ENCODE peak calls at places on chromosomes 11 and 22, in five cellular contexts. One of them, this sample, is unnamed.

GRCh38 chr11:19372381-19372780 is 131.6 kb upstream of the E2F8 start:
- DNase-seq in IMR-90: no peak
- DNase-seq in mesendoderm: no peak
- DNase-seq in H9: no peak
- DNase-seq in neuronal stem cell: no peak
- DNase-seq in this sample: no peak

GRCh38 chr22:25172153-25172552 is 27.5 kb upstream of the CRYBB3 start:
- DNase-seq in IMR-90: no peak
- DNase-seq in mesendoderm: peak; percentile 24
- DNase-seq in H9: no peak
- DNase-seq in neuronal stem cell: no peak
- DNase-seq in this sample: no peak

GRCh38 chr11:92152245-92152644 is 72.4 kb upstream of the FAT3 start:
- DNase-seq in IMR-90: no peak
- DNase-seq in mesendoderm: peak; percentile 73
- DNase-seq in H9: peak; percentile 73
- DNase-seq in neuronal stem cell: no peak
- DNase-seq in this sample: no peak

GRCh38 chr11:62443390-62444201 is 24.8 kb downstream of the SCGB1A1 start:
- DNase-seq in IMR-90: no peak
- DNase-seq in mesendoderm: no peak
- DNase-seq in H9: no peak
- DNase-seq in neuronal stem cell: no peak
- DNase-seq in this sample: no peak

GRCh38 chr11:41039592-41039991 is 419.9 kb downstream of the LRRC4C start:
- DNase-seq in IMR-90: no peak
- DNase-seq in mesendoderm: no peak
- DNase-seq in H9: no peak
- DNase-seq in neuronal stem cell: no peak
- DNase-seq in this sample: no peak

GRCh38 chr11:86099727-86100320 is 30.9 kb upstream of the PICALM start:
- DNase-seq in IMR-90: peak; percentile 71
- DNase-seq in mesendoderm: no peak
- DNase-seq in H9: no peak
- DNase-seq in neuronal stem cell: no peak
- DNase-seq in this sample: no peak

GRCh38 chr11:13324709-13325108 is 47.1 kb downstream of the BMAL1 start:
- DNase-seq in IMR-90: no peak
- DNase-seq in mesendoderm: no peak
- DNase-seq in H9: no peak
- DNase-seq in neuronal stem cell: no peak
- DNase-seq in this sample: no peak

GRCh38 chr11:120183701-120184141 is 27.1 kb upstream of the OAF start:
- DNase-seq in IMR-90: no peak
- DNase-seq in mesendoderm: no peak
- DNase-seq in H9: no peak
- DNase-seq in neuronal stem cell: no peak
- DNase-seq in this sample: no peak

GRCh38 chr22:49619301-49619700 is 208.4 kb downstream of the BRD1 start:
- DNase-seq in IMR-90: no peak
- DNase-seq in mesendoderm: no peak
- DNase-seq in H9: no peak
- DNase-seq in neuronal stem cell: no peak
- DNase-seq in this sample: no peak

GRCh38 chr22:46110215-46110614 is 40.1 kb upstream of the PPARA start:
- DNase-seq in IMR-90: peak; percentile 34
- DNase-seq in mesendoderm: peak; percentile 58
- DNase-seq in H9: peak; percentile 57
- DNase-seq in neuronal stem cell: no peak
- DNase-seq in this sample: peak; percentile 19

GRCh38 chr22:36232715-36233401 is 6.5 kb downstream of the APOL2 start:
- DNase-seq in IMR-90: no peak
- DNase-seq in mesendoderm: no peak
- DNase-seq in H9: no peak
- DNase-seq in neuronal stem cell: no peak
- DNase-seq in this sample: no peak

GRCh38 chr22:30668306-30668655 is 606 bp upstream of the DUSP18 start:
- DNase-seq in IMR-90: no peak
- DNase-seq in mesendoderm: no peak
- DNase-seq in H9: no peak
- DNase-seq in neuronal stem cell: no peak
- DNase-seq in this sample: no peak

GRCh38 chr11:47357985-47358730 is 5.7 kb upstream of the MYBPC3 start:
- DNase-seq in IMR-90: no peak
- DNase-seq in mesendoderm: no peak
- DNase-seq in H9: no peak
- DNase-seq in neuronal stem cell: no peak
- DNase-seq in this sample: no peak

GRCh38 chr11:67648796-67649613 is 1.5 kb downstream of the ACY3 start:
- DNase-seq in IMR-90: no peak
- DNase-seq in mesendoderm: no peak
- DNase-seq in H9: no peak
- DNase-seq in neuronal stem cell: no peak
- DNase-seq in this sample: no peak

GRCh38 chr11:95322546-95322945 is 91.5 kb upstream of the SESN3 start:
- DNase-seq in IMR-90: peak; percentile 25
- DNase-seq in mesendoderm: no peak
- DNase-seq in H9: no peak
- DNase-seq in neuronal stem cell: no peak
- DNase-seq in this sample: no peak

GRCh38 chr11:57273448-57274058 is 36.5 kb upstream of the APLNR start:
- DNase-seq in IMR-90: no peak
- DNase-seq in mesendoderm: no peak
- DNase-seq in H9: no peak
- DNase-seq in neuronal stem cell: no peak
- DNase-seq in this sample: no peak

DNA sequence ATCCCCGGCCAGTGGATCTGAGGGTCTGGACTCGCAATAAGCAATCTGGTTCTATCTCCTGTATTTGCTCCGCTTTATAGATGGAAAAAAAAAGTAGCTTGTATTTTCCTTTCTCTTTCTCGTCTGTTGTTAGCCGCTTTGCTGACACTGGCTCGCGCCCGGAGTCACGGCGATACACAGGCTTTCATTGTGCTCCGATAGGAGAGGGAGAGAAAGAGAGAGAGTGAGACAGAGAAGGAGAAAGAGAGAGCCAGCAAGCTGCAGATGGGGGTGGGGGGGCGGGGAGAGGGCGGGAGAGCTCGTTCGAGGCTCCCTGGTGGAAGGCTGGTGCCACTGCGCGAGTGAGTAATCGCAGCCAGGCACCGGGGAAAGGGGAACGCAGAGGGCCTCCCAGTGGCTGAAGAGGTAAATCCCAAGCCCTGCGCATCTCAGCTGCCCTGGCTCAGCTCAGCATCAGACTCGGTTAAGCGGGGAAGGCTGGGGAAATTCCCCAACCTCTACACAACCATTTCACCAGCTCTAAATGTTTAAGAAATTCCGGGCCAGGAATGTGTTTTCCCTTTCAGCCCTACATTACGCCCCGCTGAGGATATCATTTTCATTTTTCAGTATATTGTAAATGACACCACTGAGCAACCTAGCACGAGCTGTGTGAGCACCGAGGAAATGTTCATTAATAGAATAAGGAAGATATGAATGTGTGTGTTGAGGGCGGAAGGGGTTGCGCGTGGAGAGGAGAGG is at the start of gene MAML2:
- DNase-seq in IMR-90: peak; percentile 94
- DNase-seq in mesendoderm: peak; percentile 95
- DNase-seq in H9: peak; percentile 96
- DNase-seq in neuronal stem cell: peak; percentile 81
- DNase-seq in this sample: peak; percentile 96
- H2AK5ac ChIP-seq in IMR-90: peak within 1 kb of the TSS; percentile 80
- H2AK5ac ChIP-seq in mesendoderm: no peak within 1 kb of the TSS
- H2AK5ac ChIP-seq in H9: no peak within 1 kb of the TSS
- H2AK5ac ChIP-seq in neuronal stem cell: no peak within 1 kb of the TSS
- H2AK5ac ChIP-seq in this sample: peak within 1 kb of the TSS; percentile 39

GRCh38 chr22:38454361-38455062 is 487 bp downstream of the KCNJ4 start:
- DNase-seq in IMR-90: no peak
- DNase-seq in mesendoderm: no peak
- DNase-seq in H9: no peak
- DNase-seq in neuronal stem cell: no peak
- DNase-seq in this sample: no peak
- H2AK5ac ChIP-seq in IMR-90: no peak overlapping the region
- H2AK5ac ChIP-seq in mesendoderm: no peak overlapping the region
- H2AK5ac ChIP-seq in H9: no peak overlapping the region
- H2AK5ac ChIP-seq in neuronal stem cell: peak overlapping the region; percentile 89
- H2AK5ac ChIP-seq in this sample: no peak overlapping the region

GRCh38 chr11:69486773-69487266 is 5.4 kb downstream of the LINC01488 start:
- DNase-seq in IMR-90: no peak
- DNase-seq in mesendoderm: no peak
- DNase-seq in H9: no peak
- DNase-seq in neuronal stem cell: no peak
- DNase-seq in this sample: no peak

GRCh38 chr11:69488543-69488940 is 7.1 kb downstream of the LINC01488 start:
- DNase-seq in IMR-90: no peak
- DNase-seq in mesendoderm: no peak
- DNase-seq in H9: no peak
- DNase-seq in neuronal stem cell: no peak
- DNase-seq in this sample: no peak

GRCh38 chr11:69487849-69488542 is 6.5 kb downstream of the LINC01488 start:
- DNase-seq in IMR-90: no peak
- DNase-seq in mesendoderm: no peak
- DNase-seq in H9: no peak
- DNase-seq in neuronal stem cell: no peak
- DNase-seq in this sample: no peak

GRCh38 chr11:69486056-69486772 is 4.8 kb downstream of the LINC01488 start:
- DNase-seq in IMR-90: no peak
- DNase-seq in mesendoderm: no peak
- DNase-seq in H9: no peak
- DNase-seq in neuronal stem cell: no peak
- DNase-seq in this sample: no peak

GRCh38 chr11:69487391-69487790 is 5.9 kb downstream of the LINC01488 start:
- DNase-seq in IMR-90: no peak
- DNase-seq in mesendoderm: no peak
- DNase-seq in H9: no peak
- DNase-seq in neuronal stem cell: no peak
- DNase-seq in this sample: no peak
- H2AK5ac ChIP-seq in IMR-90: peak overlapping the region; percentile 46
- H2AK5ac ChIP-seq in mesendoderm: no peak overlapping the region
- H2AK5ac ChIP-seq in H9: no peak overlapping the region
- H2AK5ac ChIP-seq in neuronal stem cell: peak overlapping the region; percentile 90
- H2AK5ac ChIP-seq in this sample: no peak overlapping the region

DNA sequence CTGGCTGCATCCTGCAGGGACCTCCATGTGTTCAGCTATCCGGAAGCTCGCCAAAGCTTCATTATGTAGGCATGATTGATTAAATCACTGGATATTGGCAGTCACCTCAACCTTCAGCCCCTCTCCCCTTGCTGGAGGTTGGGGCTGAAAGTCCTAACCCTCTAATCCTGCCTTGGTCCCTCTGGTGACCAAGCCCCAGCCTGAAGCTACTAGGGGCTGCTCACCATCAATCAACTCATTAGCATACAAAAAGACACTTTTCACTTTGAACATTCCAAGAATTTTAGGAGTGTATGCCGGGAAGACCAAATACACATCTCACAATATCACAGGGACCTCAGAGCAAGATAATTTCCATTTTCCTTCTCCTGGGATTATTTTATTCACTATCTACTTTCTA is 38.8 kb upstream of the TPBGL start:
- DNase-seq in IMR-90: no peak
- DNase-seq in mesendoderm: peak; percentile 89
- DNase-seq in H9: no peak
- DNase-seq in neuronal stem cell: no peak
- DNase-seq in this sample: no peak
- H2AK5ac ChIP-seq in IMR-90: no peak overlapping the region
- H2AK5ac ChIP-seq in mesendoderm: no peak overlapping the region
- H2AK5ac ChIP-seq in H9: no peak overlapping the region
- H2AK5ac ChIP-seq in neuronal stem cell: no peak overlapping the region
- H2AK5ac ChIP-seq in this sample: no peak overlapping the region

DNA sequence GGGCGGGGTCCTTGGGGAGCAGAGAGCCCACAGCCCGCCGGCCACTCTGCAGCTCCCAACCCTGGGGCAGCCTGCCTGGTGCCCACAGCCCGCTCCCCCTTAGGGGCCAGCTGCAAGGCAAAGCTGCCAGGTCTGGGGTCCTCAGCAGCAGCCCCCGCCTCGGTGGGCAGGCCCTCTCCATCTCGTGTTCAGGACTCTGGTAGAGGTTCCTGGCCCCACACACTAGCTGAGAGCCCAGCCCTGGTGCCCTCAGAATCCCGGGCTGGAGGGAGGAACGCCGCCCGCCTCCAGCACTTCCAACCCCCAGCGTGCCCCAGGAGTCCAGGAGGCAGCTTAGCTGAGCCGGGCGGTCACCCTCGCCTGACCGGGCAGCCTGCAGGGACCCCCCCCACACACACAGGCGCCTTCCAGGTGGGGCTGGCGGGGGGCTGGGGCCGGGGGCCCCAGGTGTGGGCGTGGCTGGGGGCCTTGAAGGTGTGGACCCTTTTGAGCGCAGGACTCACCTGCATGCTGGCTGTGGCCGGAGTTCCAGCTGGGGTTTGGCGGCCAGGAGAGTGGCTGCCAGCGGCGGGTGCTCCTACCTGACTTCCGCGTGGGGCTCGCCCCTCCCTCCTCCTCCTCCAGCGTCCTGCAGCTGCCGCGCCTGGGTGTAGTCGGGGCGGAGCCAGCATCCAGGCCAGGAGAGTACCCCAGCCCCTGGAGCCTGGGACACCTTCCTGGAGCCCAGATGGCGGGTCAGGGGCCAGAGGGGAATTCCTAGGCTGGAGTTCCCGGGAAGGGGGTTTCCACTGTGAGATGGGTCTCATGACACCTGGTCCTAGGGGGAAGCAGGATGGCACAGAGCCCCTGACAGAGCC is at the start of gene ANO9:
- DNase-seq in IMR-90: no peak
- DNase-seq in mesendoderm: peak; percentile 32
- DNase-seq in H9: peak; percentile 75
- DNase-seq in neuronal stem cell: no peak
- DNase-seq in this sample: peak; percentile 53
- H2AK5ac ChIP-seq in IMR-90: no peak within 1 kb of the TSS
- H2AK5ac ChIP-seq in mesendoderm: no peak within 1 kb of the TSS
- H2AK5ac ChIP-seq in H9: no peak within 1 kb of the TSS
- H2AK5ac ChIP-seq in neuronal stem cell: peak within 1 kb of the TSS; percentile 96
- H2AK5ac ChIP-seq in this sample: no peak within 1 kb of the TSS